ENCODE peak calls at places on chromosomes 13 and 19, in six cellular contexts. G is astrocyte, Z is HCT116, L is H9, I is colonic mucosa, J is PC-3. T is an unnamed sample.

GRCh38 chr19:35889370-35890112 is 10.8 kb downstream of the NFKBID start:
- DNase-seq in I (no peak), L (no peak), J (no peak), G (no peak), Z (no peak), T (no peak)

GRCh38 chr19:31154021-31154420 is 195.2 kb downstream of the TSHZ3 start:
- DNase-seq in L (no peak), I (no peak), J (peak), G (peak), Z (no peak), T (no peak)

GRCh38 chr13:31172535-31172934 is 10.8 kb upstream of the HSPH1 start:
- DNase-seq in G (peak), J (peak), L (no peak), I (no peak), Z (peak), T (no peak)

GRCh38 chr13:67554296-67554695 is 324.2 kb upstream of the PCDH9 start:
- DNase-seq in Z (no peak), I (no peak), J (no peak), G (peak), L (no peak), T (no peak)

GRCh38 chr19:44803442-44804428 is 5.2 kb upstream of the BCAM start:
- DNase-seq in J (no peak), L (no peak), I (no peak), Z (no peak), G (no peak), T (no peak)

GRCh38 chr19:14416743-14417214 is 2.4 kb downstream of the DDX39A start:
- DNase-seq in Z (no peak), L (no peak), I (peak), J (no peak), G (no peak), T (no peak)

GRCh38 chr13:36945078-36945477 is 25.0 kb upstream of the SMAD9 start:
- DNase-seq in Z (no peak), G (no peak), J (no peak), I (no peak), L (no peak), T (no peak)

GRCh38 chr13:27405521-27406134 is 18.8 kb upstream of the GTF3A start:
- DNase-seq in Z (no peak), L (no peak), I (no peak), J (peak), G (no peak), T (no peak)

GRCh38 chr19:8390617-8390981 is 439 bp downstream of the RAB11B start:
- DNase-seq in L (peak), Z (peak), J (peak), G (peak), I (peak), T (peak)

GRCh38 chr19:1244693-1245451 is 3.3 kb downstream of the ATP5F1D start:
- DNase-seq in Z (no peak), G (no peak), J (no peak), I (peak), L (no peak), T (no peak)

GRCh38 chr13:80362488-80362887 is 21.6 kb upstream of the SPRY2 start:
- DNase-seq in G (no peak), Z (no peak), I (peak), L (no peak), J (no peak), T (no peak)

GRCh38 chr19:19602136-19602712 is 16.3 kb downstream of the PBX4 start:
- DNase-seq in G (no peak), J (no peak), I (peak), Z (no peak), L (no peak), T (no peak)

GRCh38 chr19:12665646-12666304 is 767 bp downstream of the MAN2B1 start:
- DNase-seq in L (no peak), Z (no peak), G (no peak), J (no peak), I (no peak), T (no peak)

GRCh38 chr13:28299941-28300340 is 161.6 kb downstream of the PAN3 start:
- DNase-seq in G (no peak), L (no peak), Z (no peak), I (no peak), J (no peak), T (no peak)

GRCh38 chr19:12611361-12611699 is 610 bp downstream of the ZNF791 start:
- DNase-seq in I (peak), J (peak), L (peak), Z (peak), G (peak), T (peak)

GRCh38 chr19:5948697-5949564 is 29.0 kb downstream of the RANBP3 start:
- DNase-seq in J (no peak), G (no peak), L (no peak), Z (no peak), I (no peak), T (no peak)

GRCh38 chr19:43395561-43395960 is 19.1 kb upstream of the TEX101 start:
- DNase-seq in I (peak), J (peak), G (no peak), Z (no peak), L (no peak), T (no peak)

GRCh38 chr19:39501340-39501739 is 2.6 kb downstream of the DLL3 start:
- DNase-seq in I (no peak), J (no peak), L (no peak), Z (no peak), G (no peak), T (peak)

GRCh38 chr13:35888327-35888940 is 242.7 kb downstream of the DCLK1 start:
- DNase-seq in L (no peak), I (no peak), G (peak), Z (no peak), J (peak), T (no peak)

GRCh38 chr13:111413407-111414187 is 93.2 kb downstream of the TEX29 start:
- DNase-seq in G (no peak), I (no peak), J (no peak), L (no peak), Z (no peak), T (no peak)

GRCh38 chr13:91630916-91631315 is 232.5 kb downstream of the GPC5 start:
- DNase-seq in J (no peak), G (peak), L (no peak), Z (no peak), I (no peak), T (no peak)

GRCh38 chr13:32426191-32426980 is 1.5 kb downstream of the N4BP2L1 start:
- DNase-seq in J (no peak), G (no peak), I (peak), L (no peak), Z (no peak), T (peak)

GRCh38 chr19:46860846-46861690 is at the start of gene ARHGAP35:
- DNase-seq in J (peak), Z (no peak), L (peak), I (peak), G (no peak), T (peak)

GRCh38 chr13:63542704-63543215 is 2127.1 kb upstream of the PCDH20 start:
- DNase-seq in J (no peak), I (no peak), G (no peak), L (no peak), Z (no peak), T (no peak)

GRCh38 chr13:85379991-85380390 is 419.2 kb downstream of the SLITRK6 start:
- DNase-seq in G (no peak), L (no peak), Z (no peak), J (no peak), I (no peak), T (no peak)

GRCh38 chr19:50567052-50567841 is 988 bp downstream of the LRRC4B start:
- DNase-seq in J (no peak), I (no peak), G (no peak), L (no peak), Z (no peak), T (peak)

GRCh38 chr13:73162912-73163911 is 104.4 kb downstream of the KLF5 start:
- DNase-seq in G (no peak), J (peak), Z (peak), I (no peak), L (no peak), T (no peak)

GRCh38 chr19:46728693-46729339 is 11.9 kb upstream of the PRKD2 start:
- DNase-seq in Z (no peak), L (peak), G (no peak), J (peak), I (peak), T (peak)

GRCh38 chr19:40214936-40215335 is 3.2 kb downstream of the TTC9B start:
- DNase-seq in L (no peak), J (no peak), Z (no peak), I (no peak), G (no peak), T (no peak)

GRCh38 chr13:24276310-24276709 is 33.1 kb upstream of the C1QTNF9 start:
- DNase-seq in L (no peak), I (no peak), Z (no peak), J (no peak), G (no peak), T (no peak)

GRCh38 chr19:49861127-49861526 is 6.2 kb downstream of the PNKP start:
- DNase-seq in G (no peak), Z (no peak), J (no peak), I (no peak), L (peak), T (peak)

GRCh38 chr13:68359105-68359504 is 1129.0 kb upstream of the PCDH9 start:
- DNase-seq in L (no peak), Z (no peak), J (peak), G (no peak), I (no peak), T (no peak)

GRCh38 chr19:54662730-54663129 is at the start of gene LILRB4:
- DNase-seq in J (no peak), G (no peak), Z (no peak), L (no peak), I (no peak), T (no peak)

GRCh38 chr19:9075064-9075964 is 11.5 kb upstream of the OR1M1 start:
- DNase-seq in L (peak), Z (peak), J (peak), G (peak), I (peak), T (peak)

GRCh38 chr13:38564751-38565150 is 122.1 kb upstream of the FREM2 start:
- DNase-seq in L (no peak), G (no peak), J (no peak), Z (no peak), I (no peak), T (no peak)

GRCh38 chr19:49809155-49809986 is 3.7 kb downstream of the FUZ start:
- DNase-seq in J (peak), I (peak), Z (no peak), G (peak), L (peak), T (peak)

GRCh38 chr19:5695649-5696195 is 5.6 kb downstream of the RPL36 start:
- DNase-seq in Z (no peak), I (no peak), L (peak), J (no peak), G (no peak), T (peak)

GRCh38 chr13:49627831-49628652 is at the start of gene ARL11:
- DNase-seq in G (no peak), I (peak), Z (no peak), L (peak), J (no peak), T (peak)

GRCh38 chr13:114235697-114236096 is 1.0 kb downstream of the CDC16 start:
- DNase-seq in Z (no peak), I (no peak), L (no peak), J (peak), G (no peak), T (no peak)

GRCh38 chr13:114237415-114238112 is 2.9 kb downstream of the CDC16 start:
- DNase-seq in L (no peak), Z (no peak), G (no peak), J (no peak), I (no peak), T (no peak)

GRCh38 chr13:114234645-114235421 is at the start of gene CDC16:
- DNase-seq in Z (peak), G (peak), L (peak), I (peak), J (peak), T (peak)

GRCh38 chr13:114234266-114234644 is 442 bp upstream of the CDC16 start:
- DNase-seq in G (no peak), I (no peak), Z (no peak), J (no peak), L (no peak), T (no peak)

DNA sequence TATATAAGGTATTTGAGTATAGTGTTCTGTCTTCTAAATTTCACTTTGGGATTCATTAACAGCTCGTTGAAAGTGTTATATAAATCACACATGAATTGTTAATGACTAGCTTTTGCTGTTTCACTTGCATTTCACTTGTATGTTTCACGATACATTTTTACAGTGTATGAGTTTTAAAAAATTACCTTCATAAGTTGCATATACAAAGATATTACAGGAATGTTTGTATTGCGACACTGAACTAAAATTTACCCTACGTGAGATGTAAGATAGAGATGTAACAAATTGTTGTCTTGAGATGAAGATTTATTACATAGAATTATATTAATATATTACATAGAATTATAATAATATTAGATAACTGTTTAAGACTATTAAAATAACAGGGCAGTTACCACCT is 1.5 kb downstream of the CDC16 start:
- DNase-seq in G (no peak), Z (no peak), I (no peak), J (no peak), L (no peak), T (no peak)
- H3K9ac ChIP-seq in G (peak), Z (peak), I (no peak), J (peak), L (no peak), T (no peak)

GRCh38 chr13:43303040-43303729 is 279.8 kb downstream of the DNAJC15 start:
- DNase-seq in G (peak), L (peak), Z (no peak), J (peak), I (peak), T (peak)
- TF ChIP-seq CTCF in G (peak), L (peak), Z (peak), J (peak), I (no peak), T (peak)

DNA sequence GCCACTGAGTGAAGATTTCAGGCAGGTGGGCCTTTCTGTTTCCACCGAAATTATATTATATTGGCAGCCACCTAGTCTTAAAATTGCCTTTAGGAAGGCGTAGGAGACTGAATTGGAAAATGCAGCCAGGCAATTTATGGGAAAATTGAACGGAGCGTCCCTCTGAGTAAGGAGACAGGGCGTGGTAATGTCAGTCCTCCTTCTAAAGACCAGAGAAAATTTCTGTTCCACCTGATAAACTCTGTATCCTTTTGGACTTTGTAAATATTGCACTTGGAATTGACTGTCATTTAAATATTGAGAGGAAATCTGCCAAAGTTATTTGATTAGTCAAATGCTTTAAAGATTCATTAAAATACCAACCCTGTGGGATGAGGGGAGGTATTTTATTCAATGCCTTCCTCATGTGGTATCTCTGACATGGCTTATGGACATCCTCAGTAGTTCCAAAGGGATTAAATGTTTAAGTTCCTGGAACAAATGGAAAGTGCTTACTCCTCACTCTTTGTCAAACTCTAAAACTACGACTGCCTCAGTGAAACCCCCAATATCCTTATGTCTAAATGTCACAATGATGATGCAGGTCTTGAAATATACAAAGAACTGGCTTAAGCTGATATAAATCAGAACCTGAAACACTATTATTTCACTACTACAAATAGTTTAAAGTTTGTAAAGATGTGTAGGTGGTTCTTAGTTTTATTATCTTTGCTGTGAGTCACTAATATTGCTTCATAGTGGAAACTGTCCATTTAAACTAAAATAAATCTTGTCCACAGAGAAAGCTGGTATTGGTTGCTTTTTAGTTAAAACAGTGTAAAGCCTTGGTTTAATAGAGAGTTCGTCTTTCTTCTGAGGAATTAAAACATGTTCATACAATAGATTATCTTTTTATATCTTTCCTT is 203.2 kb downstream of the FGF14 start:
- DNase-seq in G (peak), Z (no peak), J (peak), L (no peak), I (no peak), T (no peak)
- H3K27ac ChIP-seq in G (no peak), Z (no peak), J (no peak), L (no peak), I (no peak), T (no peak)

DNA sequence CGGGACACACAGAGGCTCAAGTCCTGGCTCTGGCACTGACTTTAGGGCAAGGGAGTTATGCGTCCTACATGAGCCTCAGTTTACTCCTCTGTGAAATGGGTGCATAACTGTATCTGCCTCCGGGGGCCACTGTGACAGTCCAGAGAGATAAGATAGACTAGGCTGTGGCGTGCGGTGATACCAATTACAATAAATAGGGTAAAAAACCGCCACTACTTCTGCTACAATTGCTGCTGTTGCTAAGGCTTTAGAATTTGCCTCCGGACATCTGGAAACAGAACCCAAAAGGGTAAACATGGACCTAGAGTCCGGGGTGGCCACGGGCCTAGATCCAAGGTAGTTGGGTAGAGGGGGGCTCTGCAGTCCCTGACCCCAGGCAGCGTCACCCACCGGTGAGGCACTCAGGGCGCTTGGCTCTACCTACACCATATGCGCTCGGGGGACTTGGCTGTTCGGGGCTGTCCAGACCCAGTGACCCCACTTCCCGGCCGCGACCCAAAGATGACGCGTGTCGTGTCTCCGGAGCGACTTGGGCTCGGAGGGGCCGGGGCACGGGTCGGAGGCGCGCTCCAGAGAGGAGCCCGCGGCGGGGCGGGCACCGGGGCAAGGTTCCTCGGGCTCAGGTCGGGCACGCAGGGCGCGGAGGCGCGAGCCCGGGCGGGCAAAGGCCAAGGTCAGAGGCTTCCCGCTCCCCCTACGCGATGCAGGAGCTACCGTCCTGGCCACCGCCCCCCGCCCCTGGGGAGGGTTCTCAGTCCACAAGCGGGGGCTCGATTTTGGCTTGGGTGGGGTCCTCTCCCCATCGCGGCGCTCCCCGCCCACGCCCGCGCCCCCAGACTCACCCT is 1.0 kb downstream of the INSR start:
- DNase-seq in J (no peak), Z (no peak), L (peak), G (no peak), I (peak), T (peak)
- H3K9ac ChIP-seq in J (peak), Z (peak), L (no peak), G (peak), I (peak), T (no peak)

GRCh38 chr13:105778196-105778595 is 757.3 kb downstream of the EFNB2 start:
- DNase-seq in J (no peak), Z (no peak), I (no peak), L (no peak), G (peak), T (no peak)
- TF ChIP-seq CTCF in J (no peak), Z (no peak), I (no peak), L (no peak), G (no peak), T (no peak)

DNA sequence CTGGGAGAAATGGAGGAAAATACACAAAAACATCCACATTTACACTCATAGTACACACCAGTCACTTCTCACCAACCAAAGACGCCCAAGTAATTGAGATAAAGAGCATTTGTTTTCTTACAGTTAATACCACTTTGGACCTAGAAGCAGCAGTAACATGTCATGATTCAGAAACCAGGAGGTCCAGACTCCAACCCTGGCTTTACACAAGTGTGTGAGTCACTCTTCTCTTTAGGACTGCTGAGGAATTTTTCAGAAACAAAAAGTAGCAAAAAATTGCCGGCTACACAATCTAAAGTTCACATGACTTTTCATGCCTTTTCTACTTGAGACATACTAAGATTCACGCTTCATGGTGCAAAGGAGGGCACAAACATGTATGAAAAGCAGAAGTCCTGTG is 42.1 kb downstream of the TUBGCP3 start:
- DNase-seq in Z (no peak), L (no peak), I (no peak), J (no peak), G (peak), T (no peak)
- H3K27ac ChIP-seq in Z (no peak), L (no peak), I (no peak), J (no peak), G (peak), T (no peak)

GRCh38 chr13:30111810-30112209 is 195.5 kb downstream of the KATNAL1 start:
- DNase-seq in Z (no peak), L (peak), G (no peak), J (no peak), I (no peak), T (peak)

GRCh38 chr13:30113983-30114491 is 193.3 kb downstream of the KATNAL1 start:
- DNase-seq in G (peak), J (no peak), Z (no peak), L (peak), I (peak), T (peak)

GRCh38 chr13:30113531-30113930 is 193.8 kb downstream of the KATNAL1 start:
- DNase-seq in J (no peak), L (no peak), I (peak), Z (no peak), G (no peak), T (no peak)

GRCh38 chr13:30114586-30115256 is 192.6 kb downstream of the KATNAL1 start:
- DNase-seq in J (peak), G (peak), I (peak), Z (peak), L (peak), T (peak)

GRCh38 chr13:30112602-30113435 is 194.5 kb downstream of the KATNAL1 start:
- DNase-seq in G (peak), J (peak), L (peak), Z (peak), I (peak), T (peak)
- H3K9ac ChIP-seq in G (peak), J (no peak), L (no peak), Z (no peak), I (no peak), T (no peak)

GRCh38 chr19:48246101-48246500 is 9.6 kb downstream of the CARD8 start:
- DNase-seq in J (no peak), L (no peak), Z (no peak), G (no peak), I (no peak), T (no peak)
- TF ChIP-seq CTCF in J (no peak), L (no peak), Z (no peak), G (no peak), I (no peak), T (no peak)

T was measured in endodermal cell.